ENCODE peak calls at places on chromosomes 4 and X, in seven cellular contexts. One of them, this sample, is unnamed.

GRCh38 chr4:76821661-76822060 is 76.3 kb downstream of the SOWAHB start:
- DNase-seq in aorta: no peak
- DNase-seq in tibial nerve: no peak
- DNase-seq in left lung: no peak
- DNase-seq in left ventricle myocardium inferior: no peak
- DNase-seq in Panc1: no peak
- DNase-seq in GM23248: peak; percentile 34
- DNase-seq in this sample: peak; percentile 97

GRCh38 chr4:166535865-166536264 is 662.8 kb downstream of the TLL1 start:
- DNase-seq in left ventricle myocardium inferior: no peak
- DNase-seq in tibial nerve: no peak
- DNase-seq in Panc1: no peak
- DNase-seq in aorta: no peak
- DNase-seq in left lung: no peak
- DNase-seq in GM23248: no peak
- DNase-seq in this sample: no peak

GRCh38 chrX:69538321-69538876 is 34.3 kb downstream of the NALF2 start:
- DNase-seq in left ventricle myocardium inferior: peak; percentile 69
- DNase-seq in Panc1: no peak
- DNase-seq in aorta: peak; percentile 93
- DNase-seq in left lung: peak; percentile 87
- DNase-seq in GM23248: peak; percentile 64
- DNase-seq in tibial nerve: peak; percentile 54
- DNase-seq in this sample: peak; percentile 42

GRCh38 chr4:83364312-83364711 is 29.7 kb upstream of the HPSE start:
- DNase-seq in Panc1: no peak
- DNase-seq in GM23248: no peak
- DNase-seq in left lung: no peak
- DNase-seq in left ventricle myocardium inferior: no peak
- DNase-seq in aorta: no peak
- DNase-seq in tibial nerve: no peak
- DNase-seq in this sample: no peak

GRCh38 chr4:112557676-112558411 is 41.9 kb upstream of the NEUROG2 start:
- DNase-seq in left lung: no peak
- DNase-seq in aorta: no peak
- DNase-seq in Panc1: no peak
- DNase-seq in left ventricle myocardium inferior: no peak
- DNase-seq in tibial nerve: no peak
- DNase-seq in GM23248: no peak
- DNase-seq in this sample: peak; percentile 18

GRCh38 chr4:141891260-141892120 is 255.1 kb downstream of the IL15 start:
- DNase-seq in aorta: no peak
- DNase-seq in left ventricle myocardium inferior: no peak
- DNase-seq in tibial nerve: no peak
- DNase-seq in GM23248: no peak
- DNase-seq in left lung: no peak
- DNase-seq in Panc1: no peak
- DNase-seq in this sample: no peak

GRCh38 chrX:70292788-70293187 is 2.9 kb downstream of the KIF4A start:
- DNase-seq in GM23248: no peak
- DNase-seq in tibial nerve: no peak
- DNase-seq in Panc1: no peak
- DNase-seq in left lung: no peak
- DNase-seq in aorta: no peak
- DNase-seq in left ventricle myocardium inferior: no peak
- DNase-seq in this sample: peak; percentile 27

GRCh38 chrX:11953615-11954014 is 184.7 kb upstream of the FRMPD4 start:
- DNase-seq in aorta: no peak
- DNase-seq in Panc1: no peak
- DNase-seq in GM23248: peak; percentile 41
- DNase-seq in left lung: no peak
- DNase-seq in tibial nerve: no peak
- DNase-seq in left ventricle myocardium inferior: no peak
- DNase-seq in this sample: peak; percentile 86

GRCh38 chrX:108165349-108166111 is 74.0 kb downstream of the ATG4A start:
- DNase-seq in tibial nerve: no peak
- DNase-seq in Panc1: peak; percentile 10
- DNase-seq in aorta: no peak
- DNase-seq in GM23248: peak; percentile 56
- DNase-seq in left lung: no peak
- DNase-seq in left ventricle myocardium inferior: no peak
- DNase-seq in this sample: peak; percentile 29

GRCh38 chrX:23422912-23423311 is 88.3 kb downstream of the PTCHD1 start:
- DNase-seq in Panc1: no peak
- DNase-seq in left ventricle myocardium inferior: no peak
- DNase-seq in GM23248: no peak
- DNase-seq in aorta: no peak
- DNase-seq in left lung: no peak
- DNase-seq in tibial nerve: no peak
- DNase-seq in this sample: no peak

GRCh38 chr4:155473420-155474095 is 96.8 kb upstream of the MAP9 start:
- DNase-seq in Panc1: no peak
- DNase-seq in left ventricle myocardium inferior: no peak
- DNase-seq in left lung: no peak
- DNase-seq in GM23248: no peak
- DNase-seq in aorta: no peak
- DNase-seq in tibial nerve: no peak
- DNase-seq in this sample: no peak

GRCh38 chr4:173002840-173003561 is 165.6 kb upstream of the GALNT7 start:
- DNase-seq in left lung: no peak
- DNase-seq in aorta: no peak
- DNase-seq in left ventricle myocardium inferior: no peak
- DNase-seq in Panc1: no peak
- DNase-seq in tibial nerve: no peak
- DNase-seq in GM23248: no peak
- DNase-seq in this sample: no peak

GRCh38 chrX:103954259-103954658 is 8.2 kb upstream of the TMSB15B start:
- DNase-seq in left ventricle myocardium inferior: no peak
- DNase-seq in left lung: no peak
- DNase-seq in Panc1: no peak
- DNase-seq in tibial nerve: no peak
- DNase-seq in GM23248: no peak
- DNase-seq in aorta: peak; percentile 61
- DNase-seq in this sample: no peak

GRCh38 chrX:82666355-82666754 is 841.7 kb upstream of the POU3F4 start:
- DNase-seq in tibial nerve: no peak
- DNase-seq in left lung: no peak
- DNase-seq in aorta: no peak
- DNase-seq in GM23248: no peak
- DNase-seq in left ventricle myocardium inferior: no peak
- DNase-seq in Panc1: no peak
- DNase-seq in this sample: no peak

GRCh38 chr4:127622923-127623754 is 9.6 kb upstream of the INTU start:
- DNase-seq in GM23248: peak; percentile 60
- DNase-seq in left lung: peak; percentile 84
- DNase-seq in left ventricle myocardium inferior: peak; percentile 25
- DNase-seq in aorta: peak; percentile 89
- DNase-seq in Panc1: no peak
- DNase-seq in tibial nerve: no peak
- DNase-seq in this sample: peak; percentile 6

GRCh38 chrX:71056857-71057256 is 11.3 kb downstream of the SNX12 start:
- DNase-seq in left ventricle myocardium inferior: no peak
- DNase-seq in aorta: no peak
- DNase-seq in left lung: no peak
- DNase-seq in Panc1: no peak
- DNase-seq in GM23248: peak; percentile 62
- DNase-seq in tibial nerve: no peak
- DNase-seq in this sample: peak; percentile 61

GRCh38 chrX:108225456-108225730 is 133.8 kb downstream of the ATG4A start:
- DNase-seq in tibial nerve: no peak
- DNase-seq in left lung: no peak
- DNase-seq in aorta: no peak
- DNase-seq in left ventricle myocardium inferior: no peak
- DNase-seq in GM23248: no peak
- DNase-seq in Panc1: no peak
- DNase-seq in this sample: no peak

GRCh38 chr4:173169428-173170209 is 1.0 kb downstream of the GALNT7 start:
- DNase-seq in left lung: peak; percentile 94
- DNase-seq in aorta: peak; percentile 87
- DNase-seq in tibial nerve: peak; percentile 34
- DNase-seq in Panc1: no peak
- DNase-seq in left ventricle myocardium inferior: peak; percentile 59
- DNase-seq in GM23248: peak; percentile 81
- DNase-seq in this sample: peak; percentile 57

GRCh38 chr4:140020457-140021361 is 133.3 kb downstream of the MAML3 start:
- DNase-seq in GM23248: no peak
- DNase-seq in tibial nerve: no peak
- DNase-seq in aorta: no peak
- DNase-seq in left lung: no peak
- DNase-seq in Panc1: no peak
- DNase-seq in left ventricle myocardium inferior: no peak
- DNase-seq in this sample: no peak

GRCh38 chr4:179509489-179509888 is 2067.3 kb upstream of the AGA start:
- DNase-seq in Panc1: no peak
- DNase-seq in aorta: no peak
- DNase-seq in tibial nerve: no peak
- DNase-seq in left ventricle myocardium inferior: no peak
- DNase-seq in left lung: no peak
- DNase-seq in GM23248: no peak
- DNase-seq in this sample: no peak

GRCh38 chr4:139144161-139144859 is 32.7 kb downstream of the ELF2 start:
- DNase-seq in Panc1: no peak
- DNase-seq in aorta: no peak
- DNase-seq in left ventricle myocardium inferior: peak; percentile 33
- DNase-seq in tibial nerve: peak; percentile 27
- DNase-seq in left lung: no peak
- DNase-seq in GM23248: peak; percentile 76
- DNase-seq in this sample: peak; percentile 73

GRCh38 chr4:119286377-119287002 is 35.4 kb downstream of the FABP2 start:
- DNase-seq in Panc1: no peak
- DNase-seq in left ventricle myocardium inferior: no peak
- DNase-seq in left lung: no peak
- DNase-seq in tibial nerve: no peak
- DNase-seq in GM23248: peak; percentile 83
- DNase-seq in aorta: no peak
- DNase-seq in this sample: peak; percentile 85

GRCh38 chr4:186144596-186145569 is 40.4 kb downstream of the FAM149A start:
- DNase-seq in Panc1: no peak
- DNase-seq in tibial nerve: no peak
- DNase-seq in left ventricle myocardium inferior: peak; percentile 65
- DNase-seq in GM23248: peak; percentile 76
- DNase-seq in left lung: peak; percentile 83
- DNase-seq in aorta: peak; percentile 92
- DNase-seq in this sample: peak; percentile 49

GRCh38 chrX:41333744-41333993 is 293 bp upstream of the DDX3X start:
- DNase-seq in GM23248: peak; percentile 86
- DNase-seq in left lung: no peak
- DNase-seq in left ventricle myocardium inferior: no peak
- DNase-seq in Panc1: peak; percentile 64
- DNase-seq in tibial nerve: peak; percentile 28
- DNase-seq in aorta: no peak
- DNase-seq in this sample: peak; percentile 83

GRCh38 chrX:41332408-41332987 is 1.5 kb upstream of the DDX3X start:
- DNase-seq in Panc1: no peak
- DNase-seq in left ventricle myocardium inferior: peak; percentile 13
- DNase-seq in aorta: peak; percentile 81
- DNase-seq in tibial nerve: no peak
- DNase-seq in GM23248: peak; percentile 56
- DNase-seq in left lung: no peak
- DNase-seq in this sample: no peak

GRCh38 chrX:41332988-41333743 is 796 bp upstream of the DDX3X start:
- DNase-seq in Panc1: no peak
- DNase-seq in left lung: peak; percentile 92
- DNase-seq in GM23248: peak; percentile 86
- DNase-seq in tibial nerve: peak; percentile 65
- DNase-seq in left ventricle myocardium inferior: peak; percentile 79
- DNase-seq in aorta: peak; percentile 94
- DNase-seq in this sample: peak; percentile 76

GRCh38 chrX:41333994-41334865 is at the start of gene DDX3X:
- DNase-seq in aorta: peak; percentile 98
- DNase-seq in left ventricle myocardium inferior: peak; percentile 82
- DNase-seq in tibial nerve: peak; percentile 75
- DNase-seq in Panc1: no peak
- DNase-seq in left lung: peak; percentile 90
- DNase-seq in GM23248: peak; percentile 86
- DNase-seq in this sample: peak; percentile 85

DNA sequence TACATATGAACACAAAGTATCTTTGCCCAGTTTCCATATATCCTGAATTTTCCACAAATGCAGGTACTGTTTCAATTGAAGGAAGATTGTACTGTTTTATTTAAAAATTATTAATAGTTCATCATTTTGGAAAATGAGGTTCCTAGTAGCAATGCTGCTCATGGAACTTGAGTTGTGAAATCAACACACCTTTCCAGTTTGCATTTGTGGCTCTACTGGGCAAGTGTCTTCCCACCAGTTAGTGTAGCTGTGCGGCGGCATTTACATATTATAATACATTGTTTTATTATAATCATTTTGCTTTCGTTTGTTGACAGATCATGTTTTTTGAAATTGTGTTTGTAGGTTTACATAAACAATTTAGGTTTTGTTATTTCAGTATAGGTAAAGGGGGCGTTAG is 2.0 kb upstream of the DDX3X start:
- DNase-seq in left lung: no peak
- DNase-seq in Panc1: no peak
- DNase-seq in tibial nerve: no peak
- DNase-seq in left ventricle myocardium inferior: no peak
- DNase-seq in GM23248: no peak
- DNase-seq in aorta: no peak
- DNase-seq in this sample: no peak
- H3K4me3 ChIP-seq in left lung: peak overlapping the region; percentile 96
- H3K4me3 ChIP-seq in Panc1: peak overlapping the region; percentile 78
- H3K4me3 ChIP-seq in tibial nerve: peak overlapping the region; percentile 81
- H3K4me3 ChIP-seq in left ventricle myocardium inferior: peak overlapping the region; percentile 91
- H3K4me3 ChIP-seq in GM23248: peak overlapping the region; percentile 96
- H3K4me3 ChIP-seq in aorta: peak overlapping the region; percentile 17
- H3K4me3 ChIP-seq in this sample: peak overlapping the region; percentile 48

GRCh38 chr4:4781936-4782754 is 77.3 kb upstream of the MSX1 start:
- DNase-seq in GM23248: peak; percentile 80
- DNase-seq in left lung: no peak
- DNase-seq in left ventricle myocardium inferior: no peak
- DNase-seq in Panc1: no peak
- DNase-seq in aorta: peak; percentile 66
- DNase-seq in tibial nerve: no peak
- DNase-seq in this sample: peak; percentile 83
- H3K4me3 ChIP-seq in GM23248: peak overlapping the region; percentile 58
- H3K4me3 ChIP-seq in left lung: no peak overlapping the region
- H3K4me3 ChIP-seq in left ventricle myocardium inferior: no peak overlapping the region
- H3K4me3 ChIP-seq in Panc1: no peak overlapping the region
- H3K4me3 ChIP-seq in aorta: no peak overlapping the region
- H3K4me3 ChIP-seq in tibial nerve: no peak overlapping the region
- H3K4me3 ChIP-seq in this sample: peak overlapping the region; percentile 43

DNA sequence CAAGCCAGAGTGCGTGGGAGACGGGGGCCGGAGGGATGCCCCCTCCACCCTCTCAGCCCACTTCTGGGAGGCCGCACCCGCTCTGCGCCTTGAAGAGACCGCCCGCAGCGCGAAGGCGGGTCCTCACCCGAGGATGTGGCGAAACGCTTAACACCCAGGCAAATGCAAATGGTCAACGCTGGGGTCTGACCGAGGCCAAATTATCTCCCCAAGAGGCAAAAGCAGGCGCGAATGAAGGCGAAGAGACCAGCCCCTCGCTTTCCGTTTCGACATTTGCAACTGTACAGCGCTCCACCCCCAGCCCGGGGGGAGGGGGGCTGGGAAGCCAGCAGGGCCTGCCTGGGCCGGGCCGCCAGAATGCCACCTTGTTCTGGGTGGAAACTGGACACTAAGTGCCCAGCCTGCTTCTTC is 137.7 kb upstream of the ZIC3 start:
- DNase-seq in aorta: peak; percentile 75
- DNase-seq in left ventricle myocardium inferior: no peak
- DNase-seq in left lung: no peak
- DNase-seq in GM23248: peak; percentile 26
- DNase-seq in tibial nerve: no peak
- DNase-seq in Panc1: no peak
- DNase-seq in this sample: no peak
- H3K4me3 ChIP-seq in aorta: peak overlapping the region; percentile 6
- H3K4me3 ChIP-seq in left ventricle myocardium inferior: peak overlapping the region; percentile 66
- H3K4me3 ChIP-seq in left lung: peak overlapping the region; percentile 35
- H3K4me3 ChIP-seq in GM23248: peak overlapping the region; percentile 75
- H3K4me3 ChIP-seq in tibial nerve: peak overlapping the region; percentile 27
- H3K4me3 ChIP-seq in Panc1: peak overlapping the region; percentile 32
- H3K4me3 ChIP-seq in this sample: peak overlapping the region; percentile 56

GRCh38 chr4:123856689-123857545 is 460.3 kb downstream of the SPRY1 start:
- DNase-seq in tibial nerve: no peak
- DNase-seq in aorta: no peak
- DNase-seq in left ventricle myocardium inferior: peak; percentile 39
- DNase-seq in GM23248: peak; percentile 48
- DNase-seq in Panc1: peak; percentile 4
- DNase-seq in left lung: no peak
- DNase-seq in this sample: peak; percentile 44
- H3K4me3 ChIP-seq in tibial nerve: peak overlapping the region; percentile 23
- H3K4me3 ChIP-seq in aorta: no peak overlapping the region
- H3K4me3 ChIP-seq in left ventricle myocardium inferior: peak overlapping the region; percentile 41
- H3K4me3 ChIP-seq in GM23248: peak overlapping the region; percentile 37
- H3K4me3 ChIP-seq in Panc1: no peak overlapping the region
- H3K4me3 ChIP-seq in left lung: no peak overlapping the region
- H3K4me3 ChIP-seq in this sample: no peak overlapping the region

This sample was measured in AG10803.